ENCODE peak calls at places on chromosomes 6 and 20, in five cellular contexts. One of them, this sample, is unnamed.

GRCh38 chr6:111718990-111719389 is 113.3 kb upstream of the TRAF3IP2 start:
- DNase-seq in uterus: no peak
- DNase-seq in lower leg skin: no peak
- DNase-seq in tibial nerve: no peak
- DNase-seq in breast epithelium: no peak
- DNase-seq in this sample: no peak

GRCh38 chr6:328184-328670 is 35.9 kb downstream of the DUSP22 start:
- DNase-seq in uterus: peak; percentile 45
- DNase-seq in lower leg skin: no peak
- DNase-seq in tibial nerve: peak; percentile 83
- DNase-seq in breast epithelium: peak; percentile 41
- DNase-seq in this sample: no peak

GRCh38 chr6:4449409-4449808 is 314.0 kb upstream of the ECI2 start:
- DNase-seq in uterus: no peak
- DNase-seq in lower leg skin: no peak
- DNase-seq in tibial nerve: no peak
- DNase-seq in breast epithelium: no peak
- DNase-seq in this sample: no peak

GRCh38 chr20:3908667-3909066 is 19.5 kb downstream of the PANK2 start:
- DNase-seq in uterus: no peak
- DNase-seq in lower leg skin: peak; percentile 69
- DNase-seq in tibial nerve: no peak
- DNase-seq in breast epithelium: no peak
- DNase-seq in this sample: no peak

GRCh38 chr6:105449756-105450390 is 47.0 kb upstream of the PREP start:
- DNase-seq in uterus: no peak
- DNase-seq in lower leg skin: no peak
- DNase-seq in tibial nerve: no peak
- DNase-seq in breast epithelium: no peak
- DNase-seq in this sample: no peak

GRCh38 chr20:33995053-33995816 is 1.5 kb downstream of the RALY start:
- DNase-seq in uterus: no peak
- DNase-seq in lower leg skin: no peak
- DNase-seq in tibial nerve: peak; percentile 14
- DNase-seq in breast epithelium: no peak
- DNase-seq in this sample: no peak

GRCh38 chr20:46205349-46205748 is 87.2 kb downstream of the CD40 start:
- DNase-seq in uterus: no peak
- DNase-seq in lower leg skin: no peak
- DNase-seq in tibial nerve: no peak
- DNase-seq in breast epithelium: no peak
- DNase-seq in this sample: no peak

GRCh38 chr20:444862-445426 is 17.4 kb downstream of the TBC1D20 start:
- DNase-seq in uterus: no peak
- DNase-seq in lower leg skin: no peak
- DNase-seq in tibial nerve: no peak
- DNase-seq in breast epithelium: no peak
- DNase-seq in this sample: no peak

GRCh38 chr20:32482251-32483220 is 102.6 kb downstream of the NOL4L start:
- DNase-seq in uterus: no peak
- DNase-seq in lower leg skin: no peak
- DNase-seq in tibial nerve: no peak
- DNase-seq in breast epithelium: no peak
- DNase-seq in this sample: peak; percentile 19

GRCh38 chr6:33794910-33795615 is 6.1 kb upstream of the LEMD2 start:
- DNase-seq in uterus: no peak
- DNase-seq in lower leg skin: no peak
- DNase-seq in tibial nerve: no peak
- DNase-seq in breast epithelium: no peak
- DNase-seq in this sample: no peak
- TF ChIP-seq POLR2A in uterus: no peak
- TF ChIP-seq POLR2A in lower leg skin: no peak
- TF ChIP-seq POLR2A in tibial nerve: no peak
- TF ChIP-seq POLR2A in breast epithelium: no peak
- TF ChIP-seq POLR2A in this sample: no peak

DNA sequence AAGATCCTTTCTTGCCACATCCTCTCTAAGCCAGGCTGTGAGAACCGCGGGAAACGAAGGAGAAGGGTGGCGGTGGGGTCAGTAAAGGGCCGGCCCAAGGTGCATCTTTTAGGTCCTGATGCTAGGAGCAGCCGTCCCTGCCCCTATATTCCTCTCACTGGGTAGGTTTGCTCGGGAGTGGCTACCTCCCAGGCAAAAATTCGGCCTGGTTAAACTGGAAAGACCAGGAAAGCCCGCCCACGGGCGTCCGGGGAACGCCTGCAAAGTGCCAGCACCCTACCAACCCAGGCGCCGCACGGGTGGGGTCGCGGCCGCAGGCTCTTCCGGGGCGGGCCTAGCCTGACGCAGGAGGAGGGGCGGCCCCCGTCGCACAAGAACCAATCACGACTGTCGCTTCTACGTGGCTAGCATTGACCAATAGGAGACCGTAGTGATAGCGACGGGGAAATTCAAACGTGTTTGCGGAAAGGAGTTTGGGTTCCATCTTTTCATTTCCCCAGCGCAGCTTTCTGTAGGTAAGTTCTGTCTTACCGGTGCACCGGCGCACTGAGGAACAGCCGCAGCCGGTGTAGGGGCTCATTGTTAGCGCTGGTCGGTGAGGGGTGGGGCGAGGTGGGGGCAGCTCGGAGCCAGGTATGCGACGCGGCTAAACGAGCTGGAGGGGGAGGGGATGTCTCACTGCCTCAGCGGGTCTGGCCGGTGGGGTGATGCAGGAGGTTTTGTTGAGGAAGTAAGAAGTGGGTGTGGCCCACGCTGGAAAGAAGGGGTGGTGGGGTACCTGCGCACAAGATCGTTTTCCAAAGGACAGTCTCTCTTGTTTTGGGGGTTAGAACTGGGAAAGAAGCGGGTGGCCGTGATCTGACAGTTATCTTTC is at the start of gene TTK:
- DNase-seq in uterus: peak; percentile 89
- DNase-seq in lower leg skin: peak; percentile 97
- DNase-seq in tibial nerve: peak; percentile 78
- DNase-seq in breast epithelium: peak; percentile 91
- DNase-seq in this sample: peak; percentile 97
- TF ChIP-seq POLR2A in uterus: peak; percentile 43
- TF ChIP-seq POLR2A in lower leg skin: no peak
- TF ChIP-seq POLR2A in tibial nerve: peak; percentile 42
- TF ChIP-seq POLR2A in breast epithelium: no peak
- TF ChIP-seq POLR2A in this sample: peak; percentile 87

GRCh38 chr6:7542878-7543394 is 1.5 kb downstream of the DSP start:
- DNase-seq in uterus: no peak
- DNase-seq in lower leg skin: peak; percentile 93
- DNase-seq in tibial nerve: no peak
- DNase-seq in breast epithelium: peak; percentile 77
- DNase-seq in this sample: no peak
- TF ChIP-seq POLR2A in uterus: no peak
- TF ChIP-seq POLR2A in lower leg skin: no peak
- TF ChIP-seq POLR2A in tibial nerve: no peak
- TF ChIP-seq POLR2A in breast epithelium: no peak
- TF ChIP-seq POLR2A in this sample: no peak

DNA sequence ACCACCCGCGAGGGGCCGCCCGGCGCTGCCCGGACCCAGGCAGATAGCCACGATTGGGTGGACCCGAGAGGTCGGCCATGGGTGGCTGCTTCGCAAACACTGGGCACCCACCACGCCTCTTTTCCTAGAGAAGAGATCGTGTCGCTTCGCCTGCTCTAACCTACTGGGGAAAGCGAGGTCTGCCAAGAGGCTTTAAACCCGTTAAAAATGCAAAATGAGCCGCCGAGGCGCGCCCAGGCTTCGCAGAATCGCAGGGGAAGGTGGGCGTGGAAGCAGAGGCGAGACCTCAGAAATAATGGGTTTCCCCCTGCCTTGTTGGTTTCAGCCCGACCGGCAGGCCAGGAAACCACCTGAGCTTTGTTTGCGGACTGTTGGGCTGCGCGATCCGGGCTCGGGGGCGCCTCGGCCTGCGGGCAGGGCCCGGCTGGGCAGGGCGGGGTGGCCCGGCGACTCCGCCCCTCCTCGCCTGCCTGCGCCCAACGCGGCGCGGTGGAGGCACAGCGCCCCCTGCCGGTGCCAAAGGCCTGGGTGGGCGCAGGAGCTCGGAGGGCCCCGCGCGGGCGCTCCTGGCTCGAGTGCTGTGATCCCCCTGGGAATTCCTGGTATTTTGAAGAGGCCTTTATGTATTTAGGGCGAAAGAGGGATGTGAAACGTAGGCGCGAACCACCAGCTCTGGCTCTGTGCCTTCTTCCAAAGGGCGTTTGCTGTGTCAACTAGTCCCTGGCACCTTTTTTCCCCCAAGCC is 1.6 kb downstream of the MARCKS start:
- DNase-seq in uterus: peak; percentile 91
- DNase-seq in lower leg skin: peak; percentile 95
- DNase-seq in tibial nerve: peak; percentile 76
- DNase-seq in breast epithelium: peak; percentile 82
- DNase-seq in this sample: peak; percentile 88
- TF ChIP-seq POLR2A in uterus: peak; percentile 80
- TF ChIP-seq POLR2A in lower leg skin: no peak
- TF ChIP-seq POLR2A in tibial nerve: peak; percentile 82
- TF ChIP-seq POLR2A in breast epithelium: peak; percentile 62
- TF ChIP-seq POLR2A in this sample: no peak

GRCh38 chr6:33201935-33202334 is 1.3 kb downstream of the SLC39A7 start:
- DNase-seq in uterus: no peak
- DNase-seq in lower leg skin: no peak
- DNase-seq in tibial nerve: no peak
- DNase-seq in breast epithelium: no peak
- DNase-seq in this sample: no peak

GRCh38 chr6:33198853-33199436 is 1.5 kb downstream of the RXRB start:
- DNase-seq in uterus: no peak
- DNase-seq in lower leg skin: no peak
- DNase-seq in tibial nerve: no peak
- DNase-seq in breast epithelium: no peak
- DNase-seq in this sample: no peak

GRCh38 chr6:33199687-33200233 is 705 bp downstream of the RXRB start:
- DNase-seq in uterus: no peak
- DNase-seq in lower leg skin: peak; percentile 94
- DNase-seq in tibial nerve: no peak
- DNase-seq in breast epithelium: no peak
- DNase-seq in this sample: peak; percentile 95

GRCh38 chr6:33201147-33201545 is 479 bp downstream of the SLC39A7 start:
- DNase-seq in uterus: no peak
- DNase-seq in lower leg skin: no peak
- DNase-seq in tibial nerve: no peak
- DNase-seq in breast epithelium: no peak
- DNase-seq in this sample: peak; percentile 62

DNA sequence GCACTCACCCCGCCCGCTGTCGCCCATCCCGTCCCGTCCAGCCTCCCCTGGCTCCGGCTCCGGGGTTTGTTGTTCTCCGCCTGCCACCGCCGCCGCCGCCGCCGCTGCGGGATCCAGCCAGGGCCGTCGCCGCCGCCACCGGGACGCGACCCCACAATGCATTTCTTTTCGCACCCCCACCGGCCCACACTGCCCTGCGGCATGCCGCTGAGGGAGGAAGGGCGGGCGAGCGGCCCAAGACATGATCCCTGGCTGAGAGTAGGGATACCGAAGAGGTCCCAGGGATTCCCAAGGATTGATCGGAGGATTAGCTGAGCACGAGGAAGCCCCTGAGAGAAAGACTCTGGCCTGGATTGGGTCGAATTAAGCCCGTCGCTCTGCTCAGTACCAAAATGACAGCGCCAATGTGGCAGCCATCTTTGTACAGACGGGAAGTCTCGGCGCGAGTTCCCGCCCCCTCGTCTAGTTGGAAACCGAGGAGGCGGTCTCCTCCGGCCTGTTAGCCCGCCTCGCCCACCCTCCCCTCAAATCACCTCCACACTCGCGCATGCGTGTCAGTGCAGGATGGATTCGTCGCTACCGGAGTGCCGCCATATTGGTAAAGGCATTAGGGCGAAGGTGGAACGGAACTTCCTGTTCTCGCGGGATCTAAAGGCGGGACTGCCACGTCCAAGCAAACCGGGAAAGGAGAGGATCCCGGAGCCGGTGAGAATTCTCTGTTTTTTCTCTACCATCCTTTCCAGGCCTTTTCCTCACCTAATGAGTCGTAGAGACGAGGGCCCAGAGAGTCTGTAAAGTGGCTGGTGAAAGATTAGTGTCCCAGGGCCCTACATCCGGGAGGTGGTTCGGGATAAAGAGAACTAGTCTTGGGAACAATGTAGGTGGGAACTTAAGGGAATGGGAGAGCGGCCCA is at the start of the genes RXRB and SLC39A7:
- DNase-seq in uterus: peak; percentile 99
- DNase-seq in lower leg skin: peak; percentile 100
- DNase-seq in tibial nerve: peak; percentile 98
- DNase-seq in breast epithelium: peak; percentile 100
- DNase-seq in this sample: peak; percentile 99
- TF ChIP-seq POLR2A in uterus: peak; percentile 53
- TF ChIP-seq POLR2A in lower leg skin: no peak
- TF ChIP-seq POLR2A in tibial nerve: peak; percentile 39
- TF ChIP-seq POLR2A in breast epithelium: peak; percentile 48
- TF ChIP-seq POLR2A in this sample: peak; percentile 95

GRCh38 chr20:10673831-10674683 is at the start of gene JAG1:
- DNase-seq in uterus: peak; percentile 93
- DNase-seq in lower leg skin: peak; percentile 98
- DNase-seq in tibial nerve: peak; percentile 95
- DNase-seq in breast epithelium: peak; percentile 92
- DNase-seq in this sample: peak; percentile 88
- TF ChIP-seq POLR2A in uterus: peak; percentile 86
- TF ChIP-seq POLR2A in lower leg skin: no peak
- TF ChIP-seq POLR2A in tibial nerve: peak; percentile 76
- TF ChIP-seq POLR2A in breast epithelium: peak; percentile 82
- TF ChIP-seq POLR2A in this sample: peak; percentile 50

DNA sequence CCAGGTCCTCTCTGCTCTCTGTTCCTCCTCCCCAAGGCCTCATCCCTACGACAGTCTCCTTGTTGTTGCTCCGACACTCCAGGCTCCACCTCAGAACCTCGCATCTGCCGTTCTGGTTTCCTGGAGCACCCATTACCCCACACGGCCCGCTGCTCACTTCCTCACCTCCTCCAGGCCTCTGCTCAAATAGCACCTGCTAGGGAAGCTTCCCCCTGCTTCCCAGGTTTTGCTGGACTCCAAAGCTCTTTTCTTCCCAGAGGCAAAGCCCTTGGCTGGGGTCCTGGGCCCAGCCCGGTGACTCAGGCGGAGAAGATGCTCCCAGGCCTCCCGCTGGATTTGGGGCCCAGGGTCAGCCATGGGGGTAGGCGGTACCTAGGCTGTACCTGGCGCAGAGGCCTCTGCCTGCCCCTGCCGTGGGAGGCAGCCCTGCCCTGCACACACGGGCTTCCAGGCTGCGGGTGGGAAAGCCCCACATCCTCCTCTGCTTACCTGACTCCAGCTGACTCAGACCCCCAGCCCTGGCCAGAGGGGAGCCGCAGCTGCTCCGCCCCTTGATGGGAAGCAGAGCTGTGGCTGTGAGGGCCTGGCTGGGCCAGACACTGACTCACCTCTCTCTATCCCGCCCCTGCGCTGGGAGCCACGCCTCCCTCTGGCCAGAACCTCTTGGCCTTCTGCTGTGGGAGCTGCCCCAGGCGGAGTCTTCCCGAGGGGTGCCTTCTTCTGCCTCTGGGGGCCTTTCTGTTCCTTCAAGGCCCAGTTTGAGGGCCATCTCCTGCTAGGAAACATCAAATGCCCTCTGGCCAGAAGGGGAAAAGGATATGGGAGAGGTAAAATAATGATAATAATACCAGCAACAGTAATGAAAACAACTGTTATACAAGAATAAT is 130.5 kb downstream of the CEBPB start:
- DNase-seq in uterus: peak; percentile 97
- DNase-seq in lower leg skin: peak; percentile 98
- DNase-seq in tibial nerve: peak; percentile 82
- DNase-seq in breast epithelium: peak; percentile 91
- DNase-seq in this sample: peak; percentile 28
- TF ChIP-seq POLR2A in uterus: peak; percentile 94
- TF ChIP-seq POLR2A in lower leg skin: no peak
- TF ChIP-seq POLR2A in tibial nerve: no peak
- TF ChIP-seq POLR2A in breast epithelium: peak; percentile 80
- TF ChIP-seq POLR2A in this sample: no peak

This sample was measured in erythroblast.